ENCODE peak calls at places on chromosomes 3 and 15, in four cellular contexts. T is testis; E is trophoblast cell; O is naive thymus-derived CD4-positive, alpha-beta T cell. M is an unnamed sample.

GRCh38 chr3:156688849-156689452 is 14.6 kb downstream of the TIPARP start:
- DNase-seq in T (no peak), E (no peak), O (no peak), M (no peak)

GRCh38 chr3:153078826-153079225 is 83.2 kb upstream of the RAP2B start:
- DNase-seq in T (no peak), E (no peak), O (no peak), M (no peak)

GRCh38 chr15:74695597-74696397 is at the start of gene EDC3:
- DNase-seq in T (peak; percentile 96), E (peak; percentile 91), O (peak; percentile 84), M (peak; percentile 94)

GRCh38 chr3:3699816-3700633 is 99.2 kb upstream of the LRRN1 start:
- DNase-seq in T (no peak), E (peak; percentile 72), O (no peak), M (no peak)

GRCh38 chr3:29317659-29318173 is 36.8 kb downstream of the RBMS3 start:
- DNase-seq in T (no peak), E (no peak), O (no peak), M (no peak)

GRCh38 chr3:99776516-99777209 is 41.0 kb upstream of the CMSS1 start:
- DNase-seq in T (no peak), E (peak; percentile 78), O (no peak), M (no peak)

GRCh38 chr3:122349171-122349570 is 24.1 kb downstream of the CSTA start:
- DNase-seq in T (no peak), E (peak; percentile 82), O (no peak), M (no peak)

GRCh38 chr3:15495461-15496340 is 25.8 kb downstream of the COLQ start:
- DNase-seq in T (peak; percentile 66), E (peak; percentile 19), O (no peak), M (no peak)

GRCh38 chr3:161560006-161560637 is 63.5 kb downstream of the OTOL1 start:
- DNase-seq in T (peak; percentile 66), E (peak; percentile 67), O (no peak), M (peak; percentile 50)

GRCh38 chr3:40969341-40969740 is 230.0 kb upstream of the CTNNB1 start:
- DNase-seq in T (no peak), E (no peak), O (no peak), M (no peak)

GRCh38 chr15:98800437-98801233 is 152.3 kb downstream of the IGF1R start:
- DNase-seq in T (peak; percentile 64), E (peak; percentile 71), O (no peak), M (peak; percentile 76)
- H3K4me1 ChIP-seq in T (peaks cover 32% of the 10 kb centered on the region), E (peaks cover 9% of the 10 kb centered on the region), O (peaks cover 38% of the 10 kb centered on the region), M (peaks cover 18% of the 10 kb centered on the region)

GRCh38 chr15:37014137-37014536 is 86.2 kb downstream of the MEIS2 start:
- DNase-seq in T (no peak), E (peak; percentile 65), O (no peak), M (no peak)

GRCh38 chr15:37015476-37015875 is 84.9 kb downstream of the MEIS2 start:
- DNase-seq in T (no peak), E (no peak), O (no peak), M (no peak)

GRCh38 chr15:37016287-37016686 is 84.1 kb downstream of the MEIS2 start:
- DNase-seq in T (peak; percentile 23), E (no peak), O (no peak), M (no peak)

GRCh38 chr15:37014566-37014965 is 85.8 kb downstream of the MEIS2 start:
- DNase-seq in T (no peak), E (peak; percentile 98), O (no peak), M (no peak)

DNA sequence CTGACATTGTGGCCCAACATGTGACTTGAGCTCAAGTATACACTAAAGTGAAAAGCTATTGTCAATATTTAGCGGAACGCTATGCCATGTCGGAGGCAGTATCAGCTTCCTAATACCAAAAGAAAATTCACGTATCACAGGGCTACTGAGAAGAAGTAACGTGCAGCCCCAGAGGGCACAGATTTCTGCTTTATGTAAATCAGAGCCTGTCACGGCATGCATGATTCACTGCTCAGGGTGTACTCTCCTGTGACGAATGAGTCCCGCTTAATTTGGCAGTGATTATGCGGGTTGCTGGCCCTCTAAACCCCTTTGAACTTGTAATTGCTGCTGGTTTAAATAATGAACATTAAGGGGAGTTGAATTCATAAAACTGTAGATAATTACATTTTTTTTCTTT is 85.3 kb downstream of the MEIS2 start:
- DNase-seq in T (no peak), E (peak; percentile 96), O (no peak), M (peak; percentile 56)
- H3K27ac ChIP-seq in T (no peak overlapping the region), E (peak overlapping the region; percentile 14), O (no peak overlapping the region), M (peak overlapping the region; percentile 21)

DNA sequence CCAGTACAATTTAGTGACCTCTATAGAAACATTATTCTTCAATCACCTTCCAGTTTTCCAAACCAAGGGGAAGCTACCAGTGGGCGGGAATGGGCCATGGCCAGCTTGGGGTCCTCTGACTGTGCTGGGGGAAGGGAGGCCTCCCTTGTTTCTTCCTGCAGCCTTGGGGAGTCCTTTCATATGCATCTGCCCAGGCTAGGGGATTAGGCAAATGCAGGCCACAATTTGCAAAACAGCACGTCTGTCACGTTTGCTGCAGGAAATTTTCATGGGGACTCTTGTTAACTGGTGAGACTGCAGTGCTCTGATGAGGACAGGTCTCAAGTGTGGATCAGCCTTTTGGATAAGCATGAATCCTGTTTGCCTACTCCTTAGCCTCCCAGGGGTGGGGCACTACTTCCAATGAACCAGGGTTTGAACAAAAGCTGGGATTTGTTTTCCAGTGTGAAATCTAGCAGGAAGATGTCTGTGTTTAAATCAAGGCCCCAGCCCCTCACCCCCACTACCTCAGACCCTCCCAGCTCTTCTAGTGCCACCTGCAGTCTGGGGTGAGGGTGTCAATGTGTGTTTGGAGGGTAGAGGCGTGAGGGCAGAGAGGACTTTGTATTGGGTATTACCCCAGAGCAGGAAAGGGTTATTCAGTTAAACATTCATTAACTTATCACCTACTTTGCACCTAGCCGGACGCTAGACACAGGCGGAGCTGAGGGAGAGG is 219.9 kb downstream of the OPA1 start:
- DNase-seq in T (no peak), E (no peak), O (no peak), M (no peak)
- H3K4me1 ChIP-seq in T (peaks cover 4% of the 10 kb centered on the region), E (peaks cover 6% of the 10 kb centered on the region), O (no peaks in the 10 kb centered on the region), M (no peaks in the 10 kb centered on the region)

GRCh38 chr15:71170163-71170562 is 54.9 kb downstream of the THSD4 start:
- DNase-seq in T (no peak), E (no peak), O (no peak), M (no peak)

GRCh38 chr15:71167445-71168162 is 52.3 kb downstream of the THSD4 start:
- DNase-seq in T (no peak), E (no peak), O (no peak), M (no peak)

GRCh38 chr15:71168163-71168832 is 53.0 kb downstream of the THSD4 start:
- DNase-seq in T (no peak), E (no peak), O (no peak), M (no peak)

GRCh38 chr15:71171195-71171594 is 55.9 kb downstream of the THSD4 start:
- DNase-seq in T (no peak), E (no peak), O (no peak), M (no peak)
- H3K27ac ChIP-seq in T (no peak overlapping the region), E (no peak overlapping the region), O (no peak overlapping the region), M (no peak overlapping the region)